ENCODE peak calls at places on chromosomes 13 and 19, in nine cellular contexts. One of them, this sample, is unnamed.

GRCh38 chr13:45299194-45299593 is 41.8 kb downstream of the TPT1 start:
- DNase-seq in adrenal gland: no peak
- DNase-seq in fibroblast of lung: peak; percentile 38
- DNase-seq in thoracic aorta: no peak
- DNase-seq in thyroid gland: no peak
- DNase-seq in psoas muscle: no peak
- DNase-seq in spleen: no peak
- DNase-seq in GM23338: no peak
- DNase-seq in lung: no peak
- DNase-seq in this sample: no peak

GRCh38 chr13:48939728-48940127 is 36.0 kb upstream of the FNDC3A start:
- DNase-seq in adrenal gland: no peak
- DNase-seq in fibroblast of lung: no peak
- DNase-seq in thoracic aorta: no peak
- DNase-seq in thyroid gland: no peak
- DNase-seq in psoas muscle: no peak
- DNase-seq in spleen: no peak
- DNase-seq in GM23338: no peak
- DNase-seq in lung: no peak
- DNase-seq in this sample: no peak

GRCh38 chr13:105936816-105937215 is 598.6 kb downstream of the EFNB2 start:
- DNase-seq in adrenal gland: no peak
- DNase-seq in fibroblast of lung: no peak
- DNase-seq in thoracic aorta: no peak
- DNase-seq in thyroid gland: no peak
- DNase-seq in psoas muscle: no peak
- DNase-seq in spleen: no peak
- DNase-seq in GM23338: no peak
- DNase-seq in lung: no peak
- DNase-seq in this sample: no peak

GRCh38 chr19:17420267-17420924 is 549 bp downstream of the MVB12A start:
- DNase-seq in adrenal gland: peak; percentile 68
- DNase-seq in fibroblast of lung: no peak
- DNase-seq in thoracic aorta: no peak
- DNase-seq in thyroid gland: peak; percentile 22
- DNase-seq in psoas muscle: peak; percentile 42
- DNase-seq in spleen: peak; percentile 88
- DNase-seq in GM23338: peak; percentile 68
- DNase-seq in lung: no peak
- DNase-seq in this sample: no peak

GRCh38 chr13:34911159-34911558 is 30.9 kb upstream of the NBEA start:
- DNase-seq in adrenal gland: no peak
- DNase-seq in fibroblast of lung: no peak
- DNase-seq in thoracic aorta: no peak
- DNase-seq in thyroid gland: no peak
- DNase-seq in psoas muscle: no peak
- DNase-seq in spleen: no peak
- DNase-seq in GM23338: no peak
- DNase-seq in lung: no peak
- DNase-seq in this sample: no peak

GRCh38 chr13:99384468-99384867 is 77.3 kb upstream of the GPR183 start:
- DNase-seq in adrenal gland: no peak
- DNase-seq in fibroblast of lung: no peak
- DNase-seq in thoracic aorta: no peak
- DNase-seq in thyroid gland: no peak
- DNase-seq in psoas muscle: no peak
- DNase-seq in spleen: no peak
- DNase-seq in GM23338: no peak
- DNase-seq in lung: no peak
- DNase-seq in this sample: no peak

GRCh38 chr19:30969586-30969985 is 379.6 kb downstream of the TSHZ3 start:
- DNase-seq in adrenal gland: no peak
- DNase-seq in fibroblast of lung: peak; percentile 2
- DNase-seq in thoracic aorta: no peak
- DNase-seq in thyroid gland: no peak
- DNase-seq in psoas muscle: no peak
- DNase-seq in spleen: no peak
- DNase-seq in GM23338: no peak
- DNase-seq in lung: no peak
- DNase-seq in this sample: no peak

GRCh38 chr13:32905063-32905863 is 111.0 kb upstream of the KL start:
- DNase-seq in adrenal gland: no peak
- DNase-seq in fibroblast of lung: no peak
- DNase-seq in thoracic aorta: no peak
- DNase-seq in thyroid gland: no peak
- DNase-seq in psoas muscle: no peak
- DNase-seq in spleen: no peak
- DNase-seq in GM23338: peak; percentile 14
- DNase-seq in lung: no peak
- DNase-seq in this sample: peak; percentile 17

GRCh38 chr13:50783066-50783465 is 60.4 kb downstream of the DLEU7 start:
- DNase-seq in adrenal gland: no peak
- DNase-seq in fibroblast of lung: no peak
- DNase-seq in thoracic aorta: no peak
- DNase-seq in thyroid gland: no peak
- DNase-seq in psoas muscle: no peak
- DNase-seq in spleen: no peak
- DNase-seq in GM23338: no peak
- DNase-seq in lung: no peak
- DNase-seq in this sample: no peak

GRCh38 chr13:50780201-50781015 is 63.1 kb downstream of the DLEU7 start:
- DNase-seq in adrenal gland: no peak
- DNase-seq in fibroblast of lung: no peak
- DNase-seq in thoracic aorta: no peak
- DNase-seq in thyroid gland: no peak
- DNase-seq in psoas muscle: no peak
- DNase-seq in spleen: no peak
- DNase-seq in GM23338: no peak
- DNase-seq in lung: no peak
- DNase-seq in this sample: no peak

GRCh38 chr13:50783940-50784339 is 59.6 kb downstream of the DLEU7 start:
- DNase-seq in adrenal gland: no peak
- DNase-seq in fibroblast of lung: no peak
- DNase-seq in thoracic aorta: no peak
- DNase-seq in thyroid gland: peak; percentile 32
- DNase-seq in psoas muscle: no peak
- DNase-seq in spleen: no peak
- DNase-seq in GM23338: no peak
- DNase-seq in lung: no peak
- DNase-seq in this sample: no peak

DNA sequence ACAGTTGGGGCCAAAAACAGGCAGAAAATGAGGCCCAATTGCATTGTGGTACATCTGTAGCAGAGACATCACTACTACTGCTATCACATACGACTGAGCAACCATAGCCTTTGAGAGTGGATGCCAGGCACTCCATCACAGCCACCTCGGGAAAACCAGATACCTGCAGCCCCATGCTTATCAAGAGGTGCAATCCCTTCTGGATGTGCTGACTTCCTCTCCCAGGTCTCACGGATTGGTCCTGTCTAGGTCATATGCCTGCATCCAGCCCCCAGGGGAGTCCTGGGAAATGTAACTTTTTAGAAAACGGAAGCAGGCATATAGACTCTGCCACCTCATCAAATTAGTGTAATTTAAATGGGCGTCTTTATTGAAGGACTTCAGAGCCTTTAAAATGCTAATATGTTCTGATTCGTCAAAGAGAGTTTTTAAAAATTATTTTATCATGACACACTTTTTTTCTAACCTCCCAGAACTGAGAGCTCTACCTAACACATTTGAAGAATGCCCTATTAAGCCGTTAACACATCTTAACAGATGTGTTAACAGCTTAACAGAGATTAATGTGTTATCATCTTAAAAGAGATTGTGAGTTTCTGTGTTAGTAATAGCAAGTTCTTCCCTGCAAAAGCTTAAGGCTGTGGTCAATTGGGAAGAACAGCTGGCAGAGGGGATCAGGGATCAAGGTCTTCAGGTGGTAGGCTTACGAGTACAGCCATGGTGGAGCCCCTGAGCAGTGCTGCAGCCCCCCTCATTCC is 63.9 kb downstream of the DLEU7 start:
- DNase-seq in adrenal gland: no peak
- DNase-seq in fibroblast of lung: no peak
- DNase-seq in thoracic aorta: no peak
- DNase-seq in thyroid gland: no peak
- DNase-seq in psoas muscle: no peak
- DNase-seq in spleen: no peak
- DNase-seq in GM23338: no peak
- DNase-seq in lung: no peak
- DNase-seq in this sample: no peak
- H3K27me3 ChIP-seq in adrenal gland: no peaks in the 10 kb centered on the region
- H3K27me3 ChIP-seq in fibroblast of lung: peaks cover 15% of the 10 kb centered on the region
- H3K27me3 ChIP-seq in thoracic aorta: no peaks in the 10 kb centered on the region
- H3K27me3 ChIP-seq in thyroid gland: no peaks in the 10 kb centered on the region
- H3K27me3 ChIP-seq in psoas muscle: peaks cover 4% of the 10 kb centered on the region
- H3K27me3 ChIP-seq in spleen: no peaks in the 10 kb centered on the region
- H3K27me3 ChIP-seq in GM23338: no peaks in the 10 kb centered on the region
- H3K27me3 ChIP-seq in lung: no peaks in the 10 kb centered on the region
- H3K27me3 ChIP-seq in this sample: no peaks in the 10 kb centered on the region

DNA sequence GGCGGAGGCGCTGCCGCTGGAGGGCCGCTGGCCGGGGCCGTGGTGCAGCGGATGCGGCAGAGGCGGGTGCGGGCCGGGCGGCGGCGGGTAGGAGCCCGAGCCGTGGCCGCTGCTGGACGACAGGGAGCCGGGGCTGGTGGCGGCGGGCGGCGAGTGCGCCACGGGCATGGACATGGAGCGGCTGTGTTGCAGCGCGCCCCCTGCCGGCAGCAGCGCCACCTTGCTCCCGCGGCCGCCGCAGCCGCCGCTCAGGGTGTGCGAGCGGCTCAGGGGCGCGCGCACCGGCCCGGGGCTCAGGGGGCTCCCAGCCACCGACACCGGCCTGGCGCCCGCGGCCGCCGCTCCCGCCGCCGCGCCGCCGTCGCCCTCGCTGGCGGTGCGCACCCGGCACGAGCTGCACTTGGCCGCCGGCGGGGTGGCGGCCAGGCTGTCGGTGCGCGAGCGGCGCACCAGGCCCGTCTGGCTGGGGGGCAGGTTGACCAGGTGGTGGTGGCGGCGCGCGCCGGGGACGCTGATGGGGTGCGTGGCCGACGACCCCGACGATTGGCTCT is 1.7 kb downstream of the IRS2 start:
- DNase-seq in adrenal gland: peak; percentile 77
- DNase-seq in fibroblast of lung: peak; percentile 69
- DNase-seq in thoracic aorta: no peak
- DNase-seq in thyroid gland: peak; percentile 82
- DNase-seq in psoas muscle: peak; percentile 85
- DNase-seq in spleen: peak; percentile 94
- DNase-seq in GM23338: peak; percentile 79
- DNase-seq in lung: peak; percentile 72
- DNase-seq in this sample: peak; percentile 91
- TF ChIP-seq CTCF in adrenal gland: no peak
- TF ChIP-seq CTCF in fibroblast of lung: no peak
- TF ChIP-seq CTCF in thoracic aorta: peak; percentile 57
- TF ChIP-seq CTCF in thyroid gland: peak; percentile 82
- TF ChIP-seq CTCF in psoas muscle: peak; percentile 80
- TF ChIP-seq CTCF in spleen: peak; percentile 11
- TF ChIP-seq CTCF in GM23338: no peak
- TF ChIP-seq CTCF in lung: peak; percentile 71
- TF ChIP-seq CTCF in this sample: peak; percentile 31

DNA sequence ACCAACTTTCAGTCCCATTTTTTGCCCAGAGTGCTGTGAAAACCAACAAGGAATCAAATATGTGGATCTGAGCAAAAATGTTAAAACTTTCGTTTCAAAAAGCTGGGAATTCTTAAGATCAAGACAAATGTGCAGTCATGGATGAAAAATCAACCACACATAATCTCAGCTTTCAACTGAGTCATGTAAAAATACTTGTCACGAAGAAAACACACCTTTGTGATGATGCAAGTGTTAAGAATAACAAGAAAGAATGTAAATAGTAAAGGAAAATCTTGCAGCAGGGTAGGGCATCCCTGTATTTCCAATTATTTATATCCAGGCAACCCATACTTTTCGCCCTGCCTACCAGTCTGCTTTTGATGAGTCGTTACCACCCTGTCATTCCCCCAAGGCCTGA is 27.4 kb upstream of the DCLK1 start:
- DNase-seq in adrenal gland: no peak
- DNase-seq in fibroblast of lung: no peak
- DNase-seq in thoracic aorta: no peak
- DNase-seq in thyroid gland: no peak
- DNase-seq in psoas muscle: no peak
- DNase-seq in spleen: no peak
- DNase-seq in GM23338: no peak
- DNase-seq in lung: no peak
- DNase-seq in this sample: no peak
- H3K27ac ChIP-seq in adrenal gland: no peak overlapping the region
- H3K27ac ChIP-seq in fibroblast of lung: no peak overlapping the region
- H3K27ac ChIP-seq in thoracic aorta: no peak overlapping the region
- H3K27ac ChIP-seq in thyroid gland: no peak overlapping the region
- H3K27ac ChIP-seq in psoas muscle: no peak overlapping the region
- H3K27ac ChIP-seq in spleen: no peak overlapping the region
- H3K27ac ChIP-seq in GM23338: no peak overlapping the region
- H3K27ac ChIP-seq in lung: no peak overlapping the region
- H3K27ac ChIP-seq in this sample: no peak overlapping the region

GRCh38 chr13:112994084-112994780 is 25.2 kb downstream of the MCF2L start:
- DNase-seq in adrenal gland: no peak
- DNase-seq in fibroblast of lung: no peak
- DNase-seq in thoracic aorta: no peak
- DNase-seq in thyroid gland: no peak
- DNase-seq in psoas muscle: no peak
- DNase-seq in spleen: no peak
- DNase-seq in GM23338: no peak
- DNase-seq in lung: no peak
- DNase-seq in this sample: no peak

GRCh38 chr13:112994781-112995355 is 25.9 kb downstream of the MCF2L start:
- DNase-seq in adrenal gland: no peak
- DNase-seq in fibroblast of lung: no peak
- DNase-seq in thoracic aorta: no peak
- DNase-seq in thyroid gland: no peak
- DNase-seq in psoas muscle: no peak
- DNase-seq in spleen: no peak
- DNase-seq in GM23338: no peak
- DNase-seq in lung: no peak
- DNase-seq in this sample: no peak

GRCh38 chr13:112996671-112997091 is 27.7 kb downstream of the MCF2L start:
- DNase-seq in adrenal gland: no peak
- DNase-seq in fibroblast of lung: no peak
- DNase-seq in thoracic aorta: no peak
- DNase-seq in thyroid gland: no peak
- DNase-seq in psoas muscle: no peak
- DNase-seq in spleen: no peak
- DNase-seq in GM23338: no peak
- DNase-seq in lung: no peak
- DNase-seq in this sample: no peak

GRCh38 chr13:112997188-112998135 is 28.4 kb downstream of the MCF2L start:
- DNase-seq in adrenal gland: no peak
- DNase-seq in fibroblast of lung: no peak
- DNase-seq in thoracic aorta: no peak
- DNase-seq in thyroid gland: no peak
- DNase-seq in psoas muscle: no peak
- DNase-seq in spleen: no peak
- DNase-seq in GM23338: no peak
- DNase-seq in lung: no peak
- DNase-seq in this sample: no peak

DNA sequence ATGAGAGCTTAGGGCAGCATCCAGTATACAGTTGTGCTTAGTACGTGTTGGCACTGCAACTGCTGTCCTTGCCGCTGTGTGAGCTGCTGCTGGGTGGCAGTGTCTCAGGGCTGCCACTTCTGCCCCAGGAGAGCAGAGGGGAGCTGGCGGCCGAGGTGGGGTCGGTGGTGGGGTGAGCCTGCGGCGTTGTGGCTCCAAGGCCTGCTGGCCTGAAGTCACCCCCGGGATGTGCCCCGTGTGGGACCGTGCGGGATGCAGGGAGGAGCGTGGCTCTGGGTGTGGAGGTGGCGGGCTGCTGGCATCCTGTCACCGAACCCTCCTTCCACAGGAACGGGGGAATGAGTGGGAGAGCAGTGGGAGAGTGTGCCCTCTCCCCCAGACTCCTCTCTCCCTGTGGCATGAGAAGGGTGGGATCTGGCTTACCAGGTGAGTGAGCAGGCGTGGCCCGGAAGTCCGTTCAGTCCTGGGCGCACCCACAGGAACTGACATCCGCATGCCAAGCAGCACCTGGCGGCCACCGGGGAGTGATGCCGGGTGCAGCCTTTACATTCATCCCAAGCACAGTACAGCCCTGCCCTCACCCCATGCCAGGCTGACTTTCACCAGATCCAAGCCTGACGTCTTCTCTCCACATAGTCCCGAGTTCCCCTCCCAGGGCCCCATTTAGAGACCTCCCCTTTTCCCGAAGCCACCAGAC is 26.5 kb downstream of the MCF2L start:
- DNase-seq in adrenal gland: no peak
- DNase-seq in fibroblast of lung: no peak
- DNase-seq in thoracic aorta: no peak
- DNase-seq in thyroid gland: no peak
- DNase-seq in psoas muscle: no peak
- DNase-seq in spleen: no peak
- DNase-seq in GM23338: no peak
- DNase-seq in lung: no peak
- DNase-seq in this sample: no peak
- H3K27me3 ChIP-seq in adrenal gland: no peaks in the 10 kb centered on the region
- H3K27me3 ChIP-seq in fibroblast of lung: no peaks in the 10 kb centered on the region
- H3K27me3 ChIP-seq in thoracic aorta: no peaks in the 10 kb centered on the region
- H3K27me3 ChIP-seq in thyroid gland: no peaks in the 10 kb centered on the region
- H3K27me3 ChIP-seq in psoas muscle: peaks cover 62% of the 10 kb centered on the region
- H3K27me3 ChIP-seq in spleen: no peaks in the 10 kb centered on the region
- H3K27me3 ChIP-seq in GM23338: no peaks in the 10 kb centered on the region
- H3K27me3 ChIP-seq in lung: no peaks in the 10 kb centered on the region
- H3K27me3 ChIP-seq in this sample: no peaks in the 10 kb centered on the region

This sample was measured in A673.